ENCODE peak calls at places on chromosomes 13 and 19, in five cellular contexts. E, T, C, A and F are unnamed samples.

GRCh38 chr13:99659234-99659633 is 158.0 kb downstream of the TM9SF2 start:
- DNase-seq in E (no peak), T (no peak), C (no peak), A (no peak), F (no peak)

GRCh38 chr13:75418997-75419396 is 63.0 kb downstream of the TBC1D4 start:
- DNase-seq in E (no peak), T (no peak), C (no peak), A (no peak), F (no peak)

GRCh38 chr13:48653074-48654054 is at the start of gene CYSLTR2:
- DNase-seq in E (no peak), T (no peak), C (no peak), A (no peak), F (no peak)

GRCh38 chr19:3370728-3371591 is 4.6 kb downstream of the NFIC start:
- DNase-seq in E (no peak), T (no peak), C (no peak), A (no peak), F (no peak)

GRCh38 chr13:42997381-42997780 is 5.3 kb upstream of the EPSTI1 start:
- DNase-seq in E (no peak), T (no peak), C (no peak), A (no peak), F (no peak)

GRCh38 chr19:29259153-29259552 is 46.2 kb upstream of the UQCRFS1 start:
- DNase-seq in E (no peak), T (no peak), C (no peak), A (no peak), F (no peak)

GRCh38 chr19:811511-812048 is 10.2 kb downstream of the PLPPR3 start:
- DNase-seq in E (no peak), T (no peak), C (no peak), A (no peak), F (no peak)

GRCh38 chr13:37539176-37539575 is 59.4 kb downstream of the POSTN start:
- DNase-seq in E (no peak), T (no peak), C (no peak), A (no peak), F (no peak)

GRCh38 chr19:7801020-7801570 is 28.9 kb upstream of the EVI5L start:
- DNase-seq in E (no peak), T (no peak), C (no peak), A (no peak), F (no peak)

GRCh38 chr13:76316998-76317527 is 569.1 kb downstream of the KCTD12 start:
- DNase-seq in E (no peak), T (no peak), C (no peak), A (no peak), F (no peak)

GRCh38 chr19:5170329-5170745 is 170.3 kb downstream of the PTPRS start:
- DNase-seq in E (no peak), T (peak), C (no peak), A (no peak), F (peak)

GRCh38 chr13:95437561-95437960 is 115.0 kb upstream of the CLDN10 start:
- DNase-seq in E (no peak), T (no peak), C (no peak), A (no peak), F (no peak)

GRCh38 chr19:23800281-23800680 is 41.6 kb upstream of the ZNF681 start:
- DNase-seq in E (no peak), T (no peak), C (no peak), A (no peak), F (no peak)